ENCODE peak calls at places on chromosomes 6 and 20, in four cellular contexts. V, Q, H and N are unnamed samples.

GRCh38 chr6:38127284-38127683 is 307.8 kb downstream of the ZFAND3 start:
- ATAC-seq in Q (peak), H (no peak), V (no peak), N (no peak)

GRCh38 chr6:33958208-33958862 is 154.5 kb upstream of the MLN start:
- ATAC-seq in V (no peak), H (no peak), Q (no peak), N (no peak)

GRCh38 chr20:19832875-19833274 is 74.8 kb downstream of the RIN2 start:
- ATAC-seq in H (no peak), Q (no peak), V (peak), N (no peak)

GRCh38 chr6:159525445-159526031 is 167.5 kb downstream of the SOD2 start:
- ATAC-seq in Q (no peak), H (no peak), V (no peak), N (peak)

GRCh38 chr6:112581015-112581414 is 233.9 kb downstream of the RFPL4B start:
- ATAC-seq in H (no peak), Q (no peak), V (no peak), N (no peak)

GRCh38 chr6:63584125-63584514 is 11.8 kb downstream of the LOC128125822 start:
- ATAC-seq in H (peak), Q (peak), V (no peak), N (no peak)

GRCh38 chr6:3759656-3760245 is 8.2 kb upstream of the PXDC1 start:
- ATAC-seq in H (no peak), Q (no peak), V (no peak), N (no peak)

GRCh38 chr20:38757145-38757800 is 9.0 kb downstream of the ACTR5 start:
- ATAC-seq in Q (no peak), H (no peak), V (no peak), N (no peak)

GRCh38 chr20:53343433-53343832 is 250.2 kb downstream of the ZNF217 start:
- ATAC-seq in H (no peak), V (no peak), Q (no peak), N (no peak)

GRCh38 chr20:63172726-63173125 is 43.2 kb downstream of the YTHDF1 start:
- ATAC-seq in H (no peak), V (no peak), Q (no peak), N (no peak)

GRCh38 chr6:91087864-91088263 is 501.0 kb upstream of the MAP3K7 start:
- ATAC-seq in Q (no peak), H (no peak), V (no peak), N (no peak)

GRCh38 chr6:125904871-125905270 is 51.7 kb upstream of the HINT3 start:
- ATAC-seq in Q (no peak), H (peak), V (peak), N (peak)

GRCh38 chr6:169638915-169639314 is 62.9 kb downstream of the WDR27 start:
- ATAC-seq in V (no peak), Q (no peak), H (no peak), N (no peak)

GRCh38 chr6:17885889-17886576 is 101.4 kb downstream of the KIF13A start:
- ATAC-seq in H (no peak), Q (no peak), V (no peak), N (no peak)

GRCh38 chr6:100592929-100593328 is 128.2 kb upstream of the SIM1 start:
- ATAC-seq in H (no peak), Q (no peak), V (no peak), N (no peak)

GRCh38 chr6:148517518-148517917 is 174.9 kb downstream of the SASH1 start:
- ATAC-seq in Q (no peak), V (no peak), H (no peak), N (no peak)

GRCh38 chr6:155181498-155181897 is 82.3 kb upstream of the CLDN20 start:
- ATAC-seq in H (no peak), V (no peak), Q (no peak), N (peak)

GRCh38 chr20:48832423-48832735 is 4.6 kb upstream of the PREX1 start:
- ATAC-seq in H (no peak), V (no peak), Q (no peak), N (no peak)

GRCh38 chr6:137903933-137904821 is 37.1 kb downstream of the TNFAIP3 start:
- ATAC-seq in V (peak), H (no peak), Q (no peak), N (peak)